ENCODE peak calls at places on chromosomes 1 and 21, in ten cellular contexts. E is WERI-Rb-1; O is neuronal stem cell; A is NCI-H1436; J is cardiac muscle cell; M is neural progenitor cell; Z is body of pancreas; U is activated T-cell treated with anti-CD3 and anti-CD28 coated beads, Interleukin-2, amount 50 U/mL, for 48 hours; R is neural crest cell; G is CD8-positive, alpha-beta T cell. K is an unnamed sample.

GRCh38 chr1:203127672-203128611 is at the start of gene ADORA1:
- DNase-seq in E (peak; percentile 90), A (peak; percentile 36), J (peak; percentile 91), U (no peak), G (no peak), R (peak; percentile 48), M (peak; percentile 87), O (peak; percentile 57), Z (peak; percentile 83), K (no peak)

GRCh38 chr21:37435120-37435519 is 68.5 kb downstream of the DYRK1A start:
- DNase-seq in E (peak; percentile 83), O (peak; percentile 87), R (peak; percentile 38), A (peak; percentile 80), G (peak; percentile 46), M (peak; percentile 88), Z (peak; percentile 37), U (no peak), J (peak; percentile 95), K (peak; percentile 87)

GRCh38 chr1:167499657-167500056 is 18.7 kb downstream of the CD247 start:
- DNase-seq in J (no peak), E (no peak), R (no peak), Z (no peak), G (no peak), M (no peak), A (no peak), U (peak; percentile 53), O (no peak), K (no peak)

GRCh38 chr1:46442317-46443161 is 47.1 kb upstream of the DMBX1 start:
- DNase-seq in G (peak; percentile 73), M (peak; percentile 96), U (peak; percentile 88), R (peak; percentile 90), A (peak; percentile 76), O (peak; percentile 87), E (peak; percentile 94), J (peak; percentile 81), Z (peak; percentile 74), K (peak; percentile 58)

GRCh38 chr1:174967845-174968705 is 31.7 kb upstream of the CACYBP start:
- DNase-seq in U (no peak), R (no peak), A (no peak), G (no peak), M (no peak), E (no peak), J (no peak), Z (no peak), O (no peak), K (no peak)

GRCh38 chr21:17783816-17784598 is 35.1 kb downstream of the C21orf91 start:
- DNase-seq in M (no peak), J (no peak), Z (no peak), R (no peak), O (no peak), G (peak; percentile 28), A (no peak), U (no peak), E (no peak), K (no peak)

GRCh38 chr1:169683661-169684060 is 27.8 kb downstream of the SELL start:
- DNase-seq in Z (no peak), R (no peak), M (no peak), J (no peak), A (no peak), U (no peak), E (no peak), G (no peak), O (no peak), K (no peak)

GRCh38 chr1:11925938-11926292 is 312 bp downstream of the KIAA2013 start:
- DNase-seq in R (no peak), Z (no peak), J (no peak), M (no peak), U (no peak), A (no peak), G (peak; percentile 12), O (no peak), E (no peak), K (no peak)

GRCh38 chr1:31769720-31770390 is 5.7 kb upstream of the ADGRB2 start:
- DNase-seq in A (no peak), Z (peak; percentile 53), R (no peak), J (peak; percentile 63), E (no peak), M (peak; percentile 61), G (no peak), O (no peak), U (no peak), K (no peak)

GRCh38 chr1:201282931-201283829 is at the start of gene PKP1:
- DNase-seq in R (peak; percentile 23), J (peak; percentile 29), M (peak; percentile 38), U (peak; percentile 49), E (no peak), Z (peak; percentile 54), O (no peak), G (no peak), A (no peak), K (no peak)

GRCh38 chr1:236141447-236142357 is 637 bp upstream of the GPR137B start:
- DNase-seq in U (peak; percentile 44), J (peak; percentile 52), G (peak; percentile 19), A (peak; percentile 69), R (peak; percentile 43), E (peak; percentile 43), M (peak; percentile 72), Z (peak; percentile 37), O (peak; percentile 57), K (no peak)

GRCh38 chr1:16066245-16066644 is 7.2 kb downstream of the FAM131C start:
- DNase-seq in O (no peak), U (no peak), A (no peak), E (no peak), M (no peak), R (no peak), G (no peak), Z (no peak), J (no peak), K (no peak)

GRCh38 chr1:1755852-1756251 is 22.4 kb downstream of the NADK start:
- DNase-seq in Z (no peak), M (no peak), E (no peak), R (no peak), A (no peak), O (no peak), J (no peak), U (no peak), G (no peak), K (no peak)

GRCh38 chr1:114728553-114728952 is 12.0 kb upstream of the NRAS start:
- DNase-seq in E (no peak), Z (no peak), M (no peak), R (no peak), A (no peak), G (no peak), U (no peak), O (no peak), J (no peak), K (no peak)

GRCh38 chr1:43619996-43620920 is 29.7 kb upstream of the KDM4A start:
- DNase-seq in A (no peak), R (no peak), J (no peak), E (no peak), U (no peak), O (no peak), G (no peak), Z (no peak), M (no peak), K (no peak)

GRCh38 chr1:151157067-151157531 is 650 bp downstream of the TNFAIP8L2 start:
- DNase-seq in U (peak; percentile 77), A (no peak), R (no peak), M (no peak), Z (no peak), G (peak; percentile 47), E (no peak), J (no peak), O (no peak), K (no peak)

GRCh38 chr1:6209661-6210605 is 4.0 kb downstream of the RNF207 start:
- DNase-seq in G (no peak), A (no peak), U (peak; percentile 59), R (peak; percentile 30), E (peak; percentile 73), J (no peak), Z (no peak), O (no peak), M (peak; percentile 38), K (no peak)